ENCODE peak calls at places on chromosomes 7 and 10, in six cellular contexts. R, U, Q, Y, J and E are unnamed samples.
A peak's percentile ranks its signal among the peaks of the same experiment; 100 is the strongest.

GRCh38 chr10:78947226-78947625 is 121.5 kb upstream of the ZMIZ1 start:
- DNase-seq in U (no peak), Y (no peak), J (no peak), R (no peak), Q (no peak), E (no peak)

GRCh38 chr10:79147796-79148451 is 79.2 kb downstream of the ZMIZ1 start:
- DNase-seq in J (no peak), Y (no peak), U (no peak), R (no peak), Q (no peak), E (no peak)

GRCh38 chr7:135744938-135745701 is 3.5 kb downstream of the FAM180A start:
- DNase-seq in U (no peak), Q (peak; percentile 79), R (no peak), J (no peak), Y (no peak), E (peak; percentile 86)

GRCh38 chr7:117155694-117156093 is 167.2 kb downstream of the WNT2 start:
- DNase-seq in J (no peak), Y (no peak), Q (no peak), R (no peak), U (no peak), E (no peak)

GRCh38 chr7:131501422-131501821 is 55.0 kb downstream of the PODXL start:
- DNase-seq in Y (no peak), U (no peak), J (no peak), R (no peak), Q (no peak), E (peak; percentile 92)

GRCh38 chr10:15703167-15703880 is 16.4 kb downstream of the ITGA8 start:
- DNase-seq in Q (no peak), J (no peak), U (no peak), Y (no peak), R (peak; percentile 24), E (no peak)

GRCh38 chr10:119700321-119700954 is 25.4 kb upstream of the INPP5F start:
- DNase-seq in Y (no peak), Q (no peak), R (no peak), U (no peak), J (no peak), E (no peak)

GRCh38 chr10:113424304-113424721 is 128.5 kb upstream of the HABP2 start:
- DNase-seq in J (no peak), U (no peak), Y (no peak), R (no peak), Q (no peak), E (no peak)

GRCh38 chr7:138089080-138089901 is 13.0 kb downstream of the AKR1D1 start:
- DNase-seq in Y (no peak), Q (no peak), J (peak; percentile 30), R (no peak), U (peak; percentile 48), E (no peak)

GRCh38 chr10:80541144-80541750 is 3.5 kb downstream of the SH2D4B start:
- DNase-seq in R (no peak), Q (no peak), J (no peak), Y (no peak), U (no peak), E (no peak)

GRCh38 chr10:96998329-96998888 is 166.3 kb downstream of the LCOR start:
- DNase-seq in J (no peak), Y (no peak), R (peak; percentile 51), Q (no peak), U (peak; percentile 77), E (peak; percentile 87)

GRCh38 chr10:15169555-15170407 is 1.3 kb upstream of the NMT2 start:
- DNase-seq in R (peak; percentile 53), Y (no peak), Q (no peak), U (peak; percentile 29), J (no peak), E (no peak)

GRCh38 chr7:11831727-11832495 is at the start of gene THSD7A:
- DNase-seq in J (peak; percentile 52), R (no peak), Y (peak; percentile 10), U (peak; percentile 7), Q (no peak), E (peak; percentile 13)

GRCh38 chr7:2774935-2775334 is 69.2 kb downstream of the GNA12 start:
- DNase-seq in U (no peak), Q (no peak), R (no peak), Y (no peak), J (no peak), E (no peak)

GRCh38 chr7:20735346-20736065 is 51.2 kb downstream of the SP8 start:
- DNase-seq in Y (no peak), Q (no peak), U (no peak), R (no peak), J (no peak), E (no peak)

GRCh38 chr10:26780106-26780792 is 80.5 kb downstream of the ABI1 start:
- DNase-seq in U (no peak), Y (no peak), J (no peak), R (no peak), Q (no peak), E (no peak)

GRCh38 chr7:266851-267840 is 22.8 kb upstream of the FOXL3 start:
- DNase-seq in Y (peak; percentile 19), Q (no peak), R (peak; percentile 58), U (peak; percentile 17), J (no peak), E (no peak)

GRCh38 chr10:112235141-112235540 is 48.1 kb upstream of the TECTB start:
- DNase-seq in Y (no peak), Q (no peak), R (no peak), J (no peak), U (no peak), E (no peak)

GRCh38 chr7:122864016-122864415 is 22.2 kb downstream of the CADPS2 start:
- DNase-seq in U (no peak), R (no peak), Y (no peak), Q (no peak), J (no peak), E (no peak)

GRCh38 chr7:111082351-111082750 is 8.6 kb upstream of the LRRN3 start:
- DNase-seq in Q (no peak), U (no peak), R (no peak), Y (no peak), J (no peak), E (peak; percentile 53)

GRCh38 chr10:37275216-37275777 is 149.9 kb downstream of the ANKRD30A start:
- DNase-seq in R (no peak), Y (no peak), U (no peak), Q (no peak), J (no peak), E (no peak)

GRCh38 chr10:114571316-114571999 is 86.6 kb downstream of the ABLIM1 start:
- DNase-seq in Q (no peak), U (no peak), J (no peak), Y (no peak), R (no peak), E (no peak)

GRCh38 chr7:4655311-4655710 is 26.8 kb upstream of the FOXK1 start:
- DNase-seq in Y (no peak), J (no peak), R (no peak), U (no peak), Q (no peak), E (no peak)

GRCh38 chr10:115141254-115141653 is 48.1 kb downstream of the ATRNL1 start:
- DNase-seq in U (no peak), Q (peak; percentile 15), R (no peak), J (peak; percentile 8), Y (no peak), E (peak; percentile 12)

GRCh38 chr10:22317771-22318565 is 1.8 kb downstream of the COMMD3 start:
- DNase-seq in R (no peak), U (no peak), J (no peak), Q (no peak), Y (no peak), E (no peak)

DNA sequence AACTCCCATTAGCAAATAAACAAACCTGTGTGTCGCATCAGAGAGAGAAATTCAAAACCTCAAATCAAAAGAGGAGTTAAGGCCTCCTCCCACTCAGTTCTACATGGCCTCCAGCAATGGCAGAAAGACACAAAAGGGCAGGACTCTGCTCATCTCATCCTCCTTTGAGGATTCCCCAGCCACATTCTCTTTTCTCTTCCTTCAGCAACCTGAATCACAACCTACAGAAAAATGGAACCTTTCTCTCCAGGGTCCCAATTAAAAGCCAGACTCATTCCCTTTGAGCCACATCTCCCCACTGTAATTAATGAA is 7.9 kb downstream of the OSBPL3 start:
- DNase-seq in J (no peak), Q (no peak), Y (no peak), R (no peak), U (no peak), E (no peak)
- H3K4me2 ChIP-seq in J (no peak overlapping the region), Q (peak overlapping the region; percentile 86), Y (no peak overlapping the region), R (no peak overlapping the region), U (no peak overlapping the region), E (peak overlapping the region; percentile 12)

GRCh38 chr10:100687143-100687953 is 58.0 kb upstream of the PAX2 start:
- DNase-seq in R (no peak), Y (no peak), Q (no peak), J (no peak), U (no peak), E (no peak)
- TF ChIP-seq POLR2A in R (no peak), Y (no peak), Q (no peak), J (no peak), U (no peak), E (no peak)

DNA sequence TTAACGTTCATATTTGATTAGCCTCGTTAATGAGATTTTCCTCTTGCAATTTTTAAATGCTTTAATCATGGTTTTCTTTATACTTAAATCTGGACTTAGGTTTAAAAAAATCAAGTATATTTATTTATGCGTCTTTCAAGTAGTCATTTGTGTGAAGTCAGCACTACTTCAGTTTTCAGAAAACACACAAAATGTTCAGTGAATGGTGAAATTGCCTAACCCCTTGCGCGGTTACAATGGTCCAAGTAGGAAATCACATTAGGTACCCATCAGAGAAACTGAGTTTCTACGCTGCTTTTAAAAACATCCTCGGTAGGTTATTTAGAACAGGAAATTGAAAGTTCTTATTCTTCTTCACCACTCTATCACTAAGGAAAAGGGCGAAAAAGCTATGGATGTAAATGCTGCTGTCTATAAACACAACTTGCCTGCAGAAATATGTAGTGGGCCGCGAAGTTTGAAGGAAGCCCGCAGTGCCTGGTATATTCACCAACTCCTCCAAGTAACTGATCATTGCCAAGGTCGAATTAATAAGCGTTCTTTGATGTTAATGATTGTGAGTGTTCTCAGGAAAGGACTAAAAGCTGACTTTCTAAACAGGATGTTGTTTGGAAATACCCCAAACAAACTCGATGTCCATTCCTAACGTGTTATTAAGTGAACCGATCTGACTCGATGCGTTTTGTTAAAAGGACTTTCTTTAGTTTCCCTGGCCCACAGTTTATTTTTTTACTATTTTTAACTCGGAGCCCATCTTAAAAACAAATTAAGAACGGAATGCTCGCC is 1.0 kb downstream of the SYPL1 start:
- DNase-seq in Y (no peak), R (peak; percentile 47), J (no peak), Q (no peak), U (no peak), E (no peak)
- TF ChIP-seq CEBPB in Y (no peak), R (peak; percentile 26), J (no peak), Q (no peak), U (no peak), E (no peak)

DNA sequence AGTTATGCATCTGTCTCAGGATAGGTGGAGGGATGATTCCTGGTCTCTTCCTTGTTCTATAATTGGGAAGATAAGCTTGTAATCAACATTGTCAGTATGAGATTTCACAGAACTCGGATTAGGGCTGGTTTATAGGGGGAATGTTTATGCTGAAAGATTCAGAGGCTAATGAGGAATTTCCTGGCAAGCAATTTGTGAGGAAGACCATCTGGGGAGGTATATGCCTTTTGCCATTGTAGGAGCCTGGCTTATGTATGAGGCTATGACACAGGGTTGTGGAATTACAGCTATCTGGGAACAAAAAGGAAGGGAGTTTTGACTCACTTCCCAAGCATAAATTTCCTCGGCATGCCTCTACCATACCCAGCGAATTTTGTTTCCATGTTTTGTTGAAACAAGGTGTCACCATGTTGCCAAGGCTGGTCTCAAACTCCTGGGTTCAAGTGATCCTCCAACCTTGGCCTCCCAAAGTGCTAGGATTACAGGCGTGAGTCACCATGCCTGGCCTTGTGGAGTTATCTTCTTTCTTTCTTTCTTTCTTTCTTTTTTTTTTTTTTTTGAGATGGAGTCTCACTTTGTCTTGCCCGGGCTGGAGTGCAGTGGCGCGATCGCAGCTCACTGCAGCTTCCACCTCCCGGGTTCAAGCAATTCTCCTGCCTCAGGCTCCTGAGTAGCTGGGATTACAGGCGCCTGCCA is 1.6 kb upstream of the COPS6 start:
- DNase-seq in Q (no peak), J (peak; percentile 56), Y (no peak), U (no peak), R (no peak), E (peak; percentile 99)
- H3K4me2 ChIP-seq in Q (peak overlapping the region; percentile 83), J (no peak overlapping the region), Y (no peak overlapping the region), U (no peak overlapping the region), R (no peak overlapping the region), E (peak overlapping the region; percentile 52)